ENCODE peak calls at places on chromosomes 6 and 20, in five cellular contexts. H is adrenal gland, P is A549, I is fibroblast of lung, N is fibroblast of villous mesenchyme. E is an unnamed sample.
A peak's percentile ranks its signal among the peaks of the same experiment; 100 is the strongest.

GRCh38 chr20:35151739-35152138 is 4.6 kb upstream of the EDEM2 start:
- DNase-seq in H (no peak), P (no peak), I (no peak), N (peak; percentile 85), E (peak; percentile 91)

GRCh38 chr6:75403563-75403962 is 90.0 kb downstream of the FILIP1 start:
- DNase-seq in H (no peak), P (no peak), I (no peak), N (no peak), E (no peak)

GRCh38 chr6:2244261-2245102 is 923 bp downstream of the GMDS start:
- DNase-seq in H (no peak), P (peak; percentile 7), I (no peak), N (no peak), E (no peak)

GRCh38 chr20:4443016-4443415 is 278.7 kb upstream of the PRND start:
- DNase-seq in H (no peak), P (no peak), I (no peak), N (no peak), E (no peak)

GRCh38 chr6:148521586-148521985 is 178.9 kb downstream of the SASH1 start:
- DNase-seq in H (no peak), P (no peak), I (peak; percentile 71), N (peak; percentile 90), E (peak; percentile 80)

GRCh38 chr6:24069546-24069945 is 56.5 kb upstream of the NRSN1 start:
- DNase-seq in H (no peak), P (no peak), I (no peak), N (no peak), E (no peak)

GRCh38 chr6:22470454-22471368 is 98.7 kb upstream of the HDGFL1 start:
- DNase-seq in H (peak; percentile 53), P (peak; percentile 1), I (peak; percentile 72), N (peak; percentile 16), E (peak; percentile 32)

GRCh38 chr6:42550277-42550676 is 13.6 kb upstream of the UBR2 start:
- DNase-seq in H (no peak), P (no peak), I (no peak), N (peak; percentile 74), E (peak; percentile 36)

GRCh38 chr20:18416478-18416877 is 50.4 kb downstream of the DZANK1 start:
- DNase-seq in H (no peak), P (no peak), I (no peak), N (no peak), E (no peak)

GRCh38 chr20:35772563-35773058 is 796 bp downstream of the PHF20 start:
- DNase-seq in H (no peak), P (no peak), I (no peak), N (no peak), E (no peak)

GRCh38 chr6:113980937-113981554 is 10.1 kb upstream of the HDAC2 start:
- DNase-seq in H (no peak), P (peak; percentile 21), I (peak; percentile 38), N (no peak), E (no peak)

GRCh38 chr20:50229156-50229605 is 38.6 kb downstream of the CEBPB start:
- DNase-seq in H (no peak), P (no peak), I (no peak), N (no peak), E (no peak)

GRCh38 chr6:142695016-142695415 is 250.0 kb downstream of the HIVEP2 start:
- DNase-seq in H (no peak), P (no peak), I (peak; percentile 24), N (no peak), E (no peak)

GRCh38 chr6:84979541-84979940 is 215.1 kb upstream of the TBX18 start:
- DNase-seq in H (no peak), P (no peak), I (no peak), N (no peak), E (peak; percentile 15)

GRCh38 chr6:19772891-19773290 is 64.3 kb upstream of the ID4 start:
- DNase-seq in H (no peak), P (peak; percentile 7), I (no peak), N (no peak), E (no peak)

GRCh38 chr6:72916906-72917305 is 295.0 kb downstream of the KCNQ5 start:
- DNase-seq in H (no peak), P (no peak), I (no peak), N (no peak), E (peak; percentile 59)

GRCh38 chr6:37653933-37654565 is 43.6 kb downstream of the MDGA1 start:
- DNase-seq in H (no peak), P (peak; percentile 43), I (no peak), N (no peak), E (no peak)

GRCh38 chr20:1327241-1327653 is 1.7 kb downstream of the SDCBP2 start:
- DNase-seq in H (peak; percentile 59), P (no peak), I (peak; percentile 47), N (peak; percentile 90), E (peak; percentile 63)

GRCh38 chr6:90859612-90860011 is 272.7 kb upstream of the MAP3K7 start:
- DNase-seq in H (no peak), P (no peak), I (no peak), N (no peak), E (no peak)

GRCh38 chr20:4476903-4477302 is 244.8 kb upstream of the PRND start:
- DNase-seq in H (no peak), P (no peak), I (peak; percentile 47), N (no peak), E (peak; percentile 82)

GRCh38 chr6:160348552-160349441 is 619 bp downstream of the SLC22A3 start:
- DNase-seq in H (peak; percentile 50), P (peak; percentile 51), I (peak; percentile 44), N (peak; percentile 34), E (no peak)

GRCh38 chr20:31698803-31699718 is 23.6 kb downstream of the BCL2L1 start:
- DNase-seq in H (peak; percentile 77), P (peak; percentile 63), I (peak; percentile 98), N (peak; percentile 97), E (peak; percentile 94)

GRCh38 chr6:24824142-24824755 is 25.5 kb upstream of the ARMH2 start:
- DNase-seq in H (no peak), P (no peak), I (no peak), N (no peak), E (no peak)

GRCh38 chr6:82365011-82365751 is 1.6 kb downstream of the TPBG start:
- DNase-seq in H (peak; percentile 13), P (peak; percentile 28), I (peak; percentile 61), N (peak; percentile 35), E (peak; percentile 29)

GRCh38 chr6:82363368-82364086 is at the start of gene TPBG:
- DNase-seq in H (peak; percentile 16), P (peak; percentile 46), I (peak; percentile 87), N (peak; percentile 64), E (peak; percentile 71)

GRCh38 chr6:82362868-82363267 is 749 bp upstream of the TPBG start:
- DNase-seq in H (no peak), P (no peak), I (peak; percentile 95), N (peak; percentile 76), E (peak; percentile 97)

GRCh38 chr6:82362144-82362543 is 1.5 kb upstream of the TPBG start:
- DNase-seq in H (no peak), P (no peak), I (no peak), N (no peak), E (no peak)

DNA sequence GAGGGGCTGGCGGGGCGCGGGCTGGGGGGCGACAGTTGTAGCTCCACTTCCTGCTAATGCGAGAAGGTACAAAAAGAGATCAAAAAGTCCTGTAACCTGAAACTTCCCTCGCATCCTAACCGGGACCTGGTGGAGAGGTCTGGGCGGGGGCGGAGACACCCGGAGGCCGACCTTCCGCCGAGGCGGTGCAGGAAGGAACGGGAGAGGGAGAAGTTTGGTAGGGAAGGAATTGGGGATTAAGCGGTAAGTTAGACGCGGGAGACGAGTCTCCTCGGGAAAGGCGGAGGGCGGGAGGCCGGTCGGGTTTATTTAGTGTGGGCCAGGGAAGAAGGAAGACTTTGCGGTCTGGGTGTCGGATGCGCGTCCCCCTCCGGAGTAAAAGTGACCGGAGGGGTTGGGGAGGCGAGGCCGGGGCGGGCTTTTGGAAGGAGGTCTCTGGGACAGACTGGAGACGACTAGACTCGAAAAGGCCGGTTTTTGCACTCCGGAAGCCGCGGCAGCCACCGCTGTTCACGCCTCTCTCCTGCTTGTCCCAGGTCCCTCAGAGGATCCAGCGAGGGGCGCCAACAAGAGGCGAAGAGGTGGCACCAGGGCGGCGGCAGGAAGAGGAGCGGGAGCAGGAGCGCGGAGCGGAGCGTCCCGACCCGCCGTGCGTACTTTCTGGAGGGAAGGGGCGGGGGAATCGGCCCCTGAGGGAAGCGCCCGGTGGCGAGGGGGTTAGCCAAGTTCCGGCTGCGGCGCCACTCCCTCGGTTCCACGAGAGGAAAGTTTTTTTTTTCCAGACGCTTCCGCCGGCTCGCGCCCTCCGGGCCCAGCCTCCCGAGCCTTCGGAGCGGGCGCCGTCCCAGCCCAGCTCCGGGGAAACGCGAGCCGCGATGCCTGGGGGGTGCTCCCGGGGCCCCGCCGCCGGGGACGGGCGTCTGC is 732 bp downstream of the TPBG start:
- DNase-seq in H (peak; percentile 27), P (peak; percentile 44), I (peak; percentile 71), N (peak; percentile 73), E (peak; percentile 69)
- H3K4me3 ChIP-seq in H (no peak overlapping the region), P (peak overlapping the region; percentile 95), I (peak overlapping the region; percentile 91), N (peak overlapping the region; percentile 88), E (peak overlapping the region; percentile 89)

DNA sequence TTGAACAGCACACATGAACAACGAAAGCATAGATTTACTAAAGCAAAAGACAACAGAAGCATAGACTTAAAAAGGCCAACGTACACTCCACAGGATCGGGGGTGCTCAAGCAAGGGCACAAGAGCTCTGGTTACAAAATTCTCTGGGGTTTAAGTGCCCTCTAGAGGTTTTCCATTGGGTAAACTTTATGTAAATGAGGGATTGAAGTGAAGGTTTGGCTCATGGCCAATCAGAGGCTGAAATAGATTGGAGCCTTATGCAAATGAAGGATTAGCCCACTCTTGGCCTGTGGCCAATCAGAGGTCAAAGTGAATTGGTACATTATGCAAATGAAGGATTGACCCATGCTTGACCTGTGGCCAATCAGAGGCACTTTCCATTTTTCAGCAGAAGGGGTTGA is 245.0 kb downstream of the THBS2 start:
- DNase-seq in H (no peak), P (no peak), I (peak; percentile 10), N (no peak), E (no peak)
- TF ChIP-seq CTCF in H (no peak), P (no peak), I (no peak), N (no peak), E (no peak)

GRCh38 chr20:38178581-38178980 is 13.5 kb upstream of the TGM2 start:
- DNase-seq in H (no peak), P (no peak), I (no peak), N (no peak), E (no peak)

GRCh38 chr20:38177201-38177600 is 12.1 kb upstream of the TGM2 start:
- DNase-seq in H (no peak), P (no peak), I (no peak), N (no peak), E (no peak)

GRCh38 chr20:38179846-38180245 is 14.8 kb upstream of the TGM2 start:
- DNase-seq in H (no peak), P (no peak), I (no peak), N (no peak), E (no peak)

GRCh38 chr20:38175221-38176030 is 10.4 kb upstream of the TGM2 start:
- DNase-seq in H (no peak), P (no peak), I (no peak), N (no peak), E (no peak)

DNA sequence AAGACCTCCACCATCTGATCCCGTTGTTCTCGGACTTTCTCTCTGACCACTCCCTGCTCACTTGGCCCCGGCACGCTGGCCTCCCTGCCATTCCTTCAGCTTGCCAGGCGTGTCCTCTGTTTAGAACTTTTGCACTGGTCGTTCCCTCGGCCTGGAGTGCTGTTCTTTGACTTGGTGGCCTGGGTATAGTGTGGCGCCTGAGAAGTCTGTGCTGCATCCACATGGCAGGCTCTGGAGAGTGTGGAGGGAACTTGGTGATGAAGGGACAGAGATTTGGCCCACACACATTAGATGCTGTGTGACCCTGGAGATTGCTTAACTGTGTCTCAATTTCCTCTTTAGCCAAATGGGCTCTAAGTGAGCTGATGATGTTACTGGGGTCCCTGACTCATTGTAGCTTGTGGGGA is 13.0 kb upstream of the TGM2 start:
- DNase-seq in H (no peak), P (no peak), I (no peak), N (no peak), E (no peak)
- H3K4me3 ChIP-seq in H (no peak overlapping the region), P (no peak overlapping the region), I (no peak overlapping the region), N (no peak overlapping the region), E (no peak overlapping the region)

GRCh38 chr6:45586216-45587171 is 208.8 kb upstream of the SUPT3H start:
- DNase-seq in H (no peak), P (no peak), I (no peak), N (peak; percentile 37), E (no peak)
- TF ChIP-seq CTCF in H (no peak), P (no peak), I (no peak), N (no peak), E (no peak)

E was measured in AG10803.